ENCODE peak calls at places on chromosome 14, in eight cellular contexts. V is HCT116, L is GM12878, I is HepG2, M is GM23338, U is endothelial cell of umbilical vein, Q is H1, N is K562. X is an unnamed sample.

GRCh38 chr14:54786816-54787215 is 115.8 kb downstream of the GCH1 start:
- DNase-seq in L (no peak), U (no peak), N (no peak), M (no peak), I (no peak), Q (no peak), V (no peak), X (no peak)

GRCh38 chr14:92553456-92553855 is 39.9 kb downstream of the RIN3 start:
- DNase-seq in L (no peak), U (no peak), Q (no peak), N (no peak), I (no peak), M (peak; percentile 52), V (no peak), X (no peak)

GRCh38 chr14:105019861-105020814 is 745 bp downstream of the CDCA4 start:
- DNase-seq in V (no peak), Q (no peak), I (no peak), L (no peak), N (peak; percentile 21), M (peak; percentile 64), U (peak; percentile 55), X (no peak)

GRCh38 chr14:76904740-76905569 is 78.7 kb downstream of the LRRC74A start:
- DNase-seq in V (peak; percentile 87), Q (no peak), L (peak; percentile 84), U (peak; percentile 64), M (no peak), N (no peak), I (peak; percentile 10), X (peak; percentile 99)

GRCh38 chr14:106518054-106518943 is 991.9 kb downstream of the TMEM121 start:
- DNase-seq in M (peak; percentile 1), L (no peak), V (no peak), I (no peak), Q (no peak), U (no peak), N (peak; percentile 5), X (no peak)

GRCh38 chr14:104938436-104938835 is 13.8 kb downstream of the PLD4 start:
- DNase-seq in M (no peak), N (no peak), U (no peak), L (no peak), I (no peak), Q (no peak), V (no peak), X (no peak)

GRCh38 chr14:89244720-89245119 is 172.3 kb downstream of the FOXN3 start:
- DNase-seq in V (no peak), I (no peak), L (no peak), Q (no peak), N (no peak), U (no peak), M (no peak), X (no peak)

GRCh38 chr14:97994020-97994531 is 1196.9 kb downstream of the VRK1 start:
- DNase-seq in Q (no peak), N (no peak), M (no peak), I (no peak), L (no peak), V (no peak), U (no peak), X (no peak)

GRCh38 chr14:90294872-90295271 is 36.9 kb downstream of the NRDE2 start:
- DNase-seq in V (no peak), L (no peak), M (no peak), U (no peak), Q (no peak), I (no peak), N (no peak), X (no peak)

GRCh38 chr14:52044791-52045522 is 23.9 kb downstream of the NID2 start:
- DNase-seq in L (no peak), U (peak; percentile 42), Q (no peak), M (no peak), N (no peak), I (no peak), V (no peak), X (no peak)
- TF ChIP-seq POLR2AphosphoS5 in L (no peak), U (no peak), Q (no peak), M (no peak), N (no peak), I (no peak), V (no peak), X (no peak)

DNA sequence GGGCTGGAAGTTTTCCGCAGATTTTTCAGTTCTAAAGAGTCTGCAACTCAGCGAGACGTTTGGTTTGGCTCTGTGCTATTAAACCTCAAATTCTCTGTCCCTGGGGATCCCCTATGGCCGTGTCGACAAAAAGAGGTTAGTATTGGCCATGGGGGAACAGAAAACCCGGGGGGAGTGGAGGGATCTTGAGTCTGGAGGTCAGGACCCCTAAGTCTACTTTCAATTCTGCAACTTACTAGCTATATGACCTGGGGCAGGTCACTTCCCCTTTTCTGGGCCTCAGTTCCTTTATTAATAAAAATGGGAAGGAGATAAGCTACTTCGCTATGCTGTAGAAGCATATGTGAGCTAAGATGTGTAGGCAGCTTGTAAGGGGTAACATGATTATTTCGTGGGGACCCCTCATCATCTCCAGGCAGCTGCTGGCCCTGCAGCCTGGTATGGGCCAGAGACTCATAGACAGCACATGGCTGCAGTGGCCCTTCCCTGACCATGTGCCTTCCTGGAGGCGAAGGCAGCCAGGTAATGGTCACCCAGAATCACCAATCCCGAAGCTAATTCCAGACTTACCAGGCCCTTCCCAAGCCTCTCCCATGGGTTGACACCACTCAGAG is 8.6 kb downstream of the ASB2 start:
- DNase-seq in I (no peak), Q (no peak), V (no peak), U (no peak), M (no peak), N (no peak), L (peak; percentile 86), X (no peak)
- H3K4me3 ChIP-seq in I (no peak overlapping the region), Q (no peak overlapping the region), V (no peak overlapping the region), U (no peak overlapping the region), M (no peak overlapping the region), N (no peak overlapping the region), L (peak overlapping the region; percentile 15), X (no peak overlapping the region)

GRCh38 chr14:100725587-100726387 is 905 bp upstream of the DLK1 start:
- DNase-seq in N (no peak), U (no peak), I (no peak), V (no peak), Q (no peak), L (no peak), M (no peak), X (no peak)

GRCh38 chr14:100722367-100722766 is 4.3 kb upstream of the DLK1 start:
- DNase-seq in N (no peak), L (no peak), V (no peak), I (no peak), M (no peak), Q (no peak), U (no peak), X (no peak)

GRCh38 chr14:100724061-100724460 is 2.6 kb upstream of the DLK1 start:
- DNase-seq in M (no peak), Q (no peak), N (no peak), V (no peak), U (no peak), I (no peak), L (no peak), X (no peak)

GRCh38 chr14:100721568-100721967 is 5.1 kb upstream of the DLK1 start:
- DNase-seq in U (no peak), L (no peak), I (no peak), M (no peak), Q (no peak), N (no peak), V (no peak), X (no peak)

GRCh38 chr14:100723135-100723883 is 3.4 kb upstream of the DLK1 start:
- DNase-seq in Q (no peak), M (no peak), U (no peak), N (no peak), V (no peak), L (no peak), I (no peak), X (no peak)
- TF ChIP-seq EZH2 in Q (no peak), M (no peak), U (peak; percentile 15), N (no peak), V (no peak), L (no peak), I (no peak), X (no peak)

DNA sequence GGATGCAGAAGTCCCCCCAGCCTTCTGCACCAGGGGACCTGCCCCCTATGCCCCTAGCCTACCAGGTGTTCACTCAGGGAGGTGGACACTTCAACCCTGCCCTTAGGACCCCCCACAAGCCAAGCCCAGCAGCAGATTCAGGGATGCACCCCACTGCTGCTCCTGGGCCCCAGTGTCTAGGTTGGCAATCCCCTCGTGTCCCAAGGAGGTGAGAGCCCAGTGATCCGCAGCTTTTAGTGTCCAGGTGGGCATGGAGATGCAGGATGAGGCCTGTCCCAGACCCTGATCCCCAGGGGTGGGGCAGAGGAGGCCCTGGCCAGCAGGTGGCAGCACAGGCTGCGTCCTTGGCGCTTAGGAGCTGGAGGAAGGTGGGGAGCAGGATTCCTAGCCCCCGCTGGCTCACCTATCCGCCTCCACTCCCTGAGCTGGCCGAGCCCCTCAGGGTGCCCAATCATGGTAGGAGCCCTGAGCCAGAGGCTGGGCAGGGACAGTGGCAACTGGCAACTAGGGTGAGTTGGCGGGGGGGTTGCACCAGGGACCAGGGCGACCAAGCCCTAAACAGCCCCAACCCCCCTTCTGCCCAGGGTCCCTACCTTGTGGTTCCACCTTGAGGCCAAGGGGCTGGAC is 4.1 kb downstream of the CKB start:
- DNase-seq in L (no peak), I (peak; percentile 51), N (peak; percentile 80), U (peak; percentile 32), M (peak; percentile 91), V (no peak), Q (no peak), X (no peak)
- TF ChIP-seq POLR2AphosphoS5 in L (no peak), I (peak; percentile 13), N (peak; percentile 11), U (no peak), M (peak; percentile 24), V (peak; percentile 17), Q (peak; percentile 77), X (no peak)

DNA sequence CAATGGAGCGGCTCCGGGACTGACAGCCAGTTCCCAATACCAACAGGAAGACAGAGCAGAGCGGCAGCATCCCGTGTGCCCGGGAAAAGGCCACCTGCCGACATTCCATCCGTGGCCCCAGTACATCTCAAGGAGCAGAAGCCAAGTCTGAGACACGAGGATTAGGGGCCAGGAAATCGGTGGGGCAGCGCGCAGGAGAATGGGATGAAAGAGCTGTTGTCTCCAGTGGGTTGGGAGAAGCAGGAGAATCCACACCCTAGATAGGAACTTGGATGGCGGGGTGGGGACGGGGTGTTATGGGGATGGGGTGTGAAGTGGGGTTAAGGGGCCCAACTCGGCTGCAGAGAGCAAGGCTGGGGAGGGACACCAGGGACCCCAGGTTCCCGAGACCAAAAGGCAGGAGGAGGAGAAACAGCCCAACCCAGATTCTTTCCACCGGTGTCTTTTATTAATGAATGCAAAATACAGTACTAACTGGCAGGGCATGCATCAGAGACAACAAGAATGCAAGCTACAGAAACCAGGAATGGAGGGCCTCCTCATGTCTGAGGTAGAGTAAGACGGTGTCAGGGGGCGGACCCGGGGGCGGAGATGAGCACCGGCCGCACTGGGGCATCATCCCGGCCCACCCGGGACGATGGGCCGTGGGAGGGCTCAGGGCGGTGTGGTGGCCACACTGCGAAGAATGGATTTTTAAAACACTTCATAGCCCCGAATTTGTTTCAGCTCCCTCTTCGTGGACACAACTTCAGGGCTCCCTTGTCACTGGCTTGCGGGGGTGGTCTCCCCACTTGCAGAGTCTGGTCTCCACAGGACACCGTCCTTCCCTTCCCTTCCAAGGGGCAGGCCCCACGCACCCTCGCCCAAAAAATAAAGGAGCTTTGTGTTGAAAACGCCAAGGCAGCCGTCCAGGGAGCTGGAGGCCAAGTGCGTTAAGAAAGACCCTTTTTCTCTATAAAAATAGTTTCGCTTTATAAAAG is 50.2 kb downstream of the BEGAIN start:
- DNase-seq in U (no peak), M (no peak), V (no peak), N (no peak), L (no peak), I (no peak), Q (no peak), X (no peak)
- H3K4me3 ChIP-seq in U (no peak overlapping the region), M (no peak overlapping the region), V (no peak overlapping the region), N (no peak overlapping the region), L (no peak overlapping the region), I (no peak overlapping the region), Q (no peak overlapping the region), X (no peak overlapping the region)